ENCODE peak calls at places on chromosomes 2 and 18, in four cellular contexts. W is body of pancreas, Z is B cell, E is AG04449. R is an unnamed sample.
A peak's percentile ranks its signal among the peaks of the same experiment; 100 is the strongest.

GRCh38 chr2:240650254-240650965 is 25.1 kb downstream of the GPR35 start:
- DNase-seq in W (no peak), Z (no peak), E (no peak), R (peak; percentile 69)

GRCh38 chr2:42923632-42924425 is 131.4 kb upstream of the HAAO start:
- DNase-seq in W (no peak), Z (no peak), E (no peak), R (no peak)

GRCh38 chr2:96832751-96833507 is 10.9 kb downstream of the ANKRD23 start:
- DNase-seq in W (peak; percentile 98), Z (no peak), E (no peak), R (peak; percentile 74)

GRCh38 chr18:62614499-62614898 is 91.7 kb downstream of the ZCCHC2 start:
- DNase-seq in W (no peak), Z (no peak), E (no peak), R (no peak)

GRCh38 chr2:8514748-8515389 is 167.0 kb upstream of the ID2 start:
- DNase-seq in W (no peak), Z (no peak), E (no peak), R (no peak)

GRCh38 chr2:222738759-222739292 is 67.4 kb downstream of the MOGAT1 start:
- DNase-seq in W (no peak), Z (no peak), E (no peak), R (no peak)

GRCh38 chr2:217489145-217489960 is 513.4 kb downstream of the TNS1 start:
- DNase-seq in W (no peak), Z (no peak), E (no peak), R (no peak)

GRCh38 chr2:120915670-120916069 is 180.0 kb downstream of the GLI2 start:
- DNase-seq in W (no peak), Z (no peak), E (no peak), R (no peak)

DNA sequence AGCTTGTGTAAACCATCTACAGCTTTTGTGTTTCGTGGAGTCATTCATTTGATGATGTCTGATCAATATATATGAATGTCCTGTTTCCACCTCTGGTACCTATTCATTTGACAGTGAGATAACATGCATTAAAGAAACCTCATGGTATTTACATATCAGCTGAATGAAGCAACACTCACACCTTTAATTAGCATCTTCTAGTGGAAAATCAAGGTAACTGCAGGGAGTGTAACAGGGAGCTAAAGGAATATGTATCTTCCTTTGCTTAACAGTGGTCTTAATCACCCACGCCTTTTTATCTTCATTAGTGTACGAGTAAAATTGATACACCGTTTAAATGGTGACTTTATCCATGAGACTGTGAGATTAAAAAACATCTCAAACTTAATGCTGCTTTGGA is 15.6 kb downstream of the SLC39A10 start:
- DNase-seq in W (no peak), Z (no peak), E (no peak), R (no peak)
- TF ChIP-seq CTCF in W (peak; percentile 13), Z (no peak), E (no peak), R (no peak)

GRCh38 chr2:70747284-70747683 is 20.7 kb downstream of the ADD2 start:
- DNase-seq in W (no peak), Z (no peak), E (no peak), R (no peak)

GRCh38 chr2:70745276-70745675 is 22.7 kb downstream of the ADD2 start:
- DNase-seq in W (no peak), Z (no peak), E (no peak), R (no peak)

GRCh38 chr2:70746076-70746475 is 21.9 kb downstream of the ADD2 start:
- DNase-seq in W (no peak), Z (no peak), E (no peak), R (no peak)

GRCh38 chr2:70748002-70748779 is 19.8 kb downstream of the ADD2 start:
- DNase-seq in W (no peak), Z (no peak), E (no peak), R (no peak)

DNA sequence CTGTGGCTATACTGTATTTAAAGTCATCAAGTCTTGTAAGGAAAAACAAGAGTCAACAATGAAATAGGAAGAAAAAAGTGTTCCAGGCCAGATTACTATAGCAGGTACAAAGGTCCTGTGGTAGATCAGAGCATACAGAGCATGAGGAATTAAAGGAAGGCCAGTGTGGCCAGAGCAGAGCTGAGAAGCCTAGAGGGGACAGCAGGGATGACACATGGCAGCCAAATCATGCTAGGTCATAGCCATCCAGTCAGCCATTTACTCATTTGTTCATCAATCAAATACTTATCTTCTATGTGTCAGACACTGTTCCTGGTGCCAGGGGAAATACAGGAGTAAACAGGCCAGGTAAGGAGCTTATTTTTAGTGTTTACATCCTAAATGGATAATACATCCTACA is 24.3 kb downstream of the ADD2 start:
- DNase-seq in W (no peak), Z (no peak), E (no peak), R (no peak)
- TF ChIP-seq CTCF in W (no peak), Z (no peak), E (no peak), R (no peak)

GRCh38 chr2:235541016-235541415 is 47.2 kb downstream of the AGAP1 start:
- DNase-seq in W (no peak), Z (no peak), E (no peak), R (no peak)
- TF ChIP-seq CTCF in W (no peak), Z (no peak), E (no peak), R (no peak)

GRCh38 chr2:74886811-74887210 is 52.9 kb downstream of the HK2 start:
- DNase-seq in W (no peak), Z (no peak), E (no peak), R (no peak)
- TF ChIP-seq CTCF in W (no peak), Z (no peak), E (no peak), R (no peak)

GRCh38 chr2:233801357-233802131 is 23.4 kb downstream of the MROH2A start:
- DNase-seq in W (no peak), Z (no peak), E (no peak), R (no peak)
- TF ChIP-seq CTCF in W (no peak), Z (no peak), E (no peak), R (no peak)